ENCODE peak calls at places on chromosome 13, in four cellular contexts. C is H1, O is K562, M is GM12878. S is an unnamed sample.

GRCh38 chr13:42786696-42787095 is 5.3 kb downstream of the FAM216B start:
- DNase-seq in C (no peak), O (no peak), M (no peak), S (no peak)

GRCh38 chr13:66266761-66267160 is 963.4 kb downstream of the PCDH9 start:
- DNase-seq in C (no peak), O (no peak), M (no peak), S (no peak)

GRCh38 chr13:44842158-44842557 is 147.1 kb downstream of the NUFIP1 start:
- DNase-seq in C (no peak), O (no peak), M (no peak), S (no peak)

GRCh38 chr13:39881887-39882286 is 226.4 kb downstream of the COG6 start:
- DNase-seq in C (no peak), O (no peak), M (no peak), S (no peak)

GRCh38 chr13:42970824-42971669 is 21.0 kb downstream of the EPSTI1 start:
- DNase-seq in C (peak; percentile 58), O (peak; percentile 46), M (no peak), S (peak; percentile 53)

GRCh38 chr13:28161370-28161769 is 23.0 kb downstream of the PAN3 start:
- DNase-seq in C (no peak), O (no peak), M (no peak), S (peak; percentile 68)

GRCh38 chr13:85693889-85694511 is 105.2 kb downstream of the SLITRK6 start:
- DNase-seq in C (no peak), O (no peak), M (no peak), S (no peak)

GRCh38 chr13:50192272-50192813 is 177.1 kb downstream of the KCNRG start:
- DNase-seq in C (no peak), O (no peak), M (no peak), S (no peak)

GRCh38 chr13:112747256-112747655 is 57.4 kb downstream of the ATP11A start:
- DNase-seq in C (no peak), O (no peak), M (no peak), S (no peak)

GRCh38 chr13:28717170-28717569 is 1.6 kb downstream of the SLC46A3 start:
- DNase-seq in C (no peak), O (no peak), M (no peak), S (no peak)

GRCh38 chr13:27524981-27525975 is 74.9 kb upstream of the MTIF3 start:
- DNase-seq in C (no peak), O (no peak), M (no peak), S (no peak)

GRCh38 chr13:113791226-113791625 is 32.2 kb downstream of the TMEM255B start:
- DNase-seq in C (no peak), O (no peak), M (no peak), S (no peak)

GRCh38 chr13:28479005-28479404 is 15.9 kb downstream of the FLT1 start:
- DNase-seq in C (no peak), O (no peak), M (no peak), S (no peak)

GRCh38 chr13:45847554-45848224 is 3.9 kb downstream of the SIAH3 start:
- DNase-seq in C (no peak), O (no peak), M (no peak), S (no peak)

GRCh38 chr13:113145911-113146598 is 12.4 kb upstream of the PROZ start:
- DNase-seq in C (no peak), O (no peak), M (no peak), S (no peak)

GRCh38 chr13:22049384-22049783 is 378.5 kb downstream of the FGF9 start:
- DNase-seq in C (no peak), O (no peak), M (no peak), S (no peak)

GRCh38 chr13:66237411-66238062 is 992.6 kb downstream of the PCDH9 start:
- DNase-seq in C (no peak), O (no peak), M (no peak), S (no peak)

GRCh38 chr13:25872871-25873607 is 178.8 kb downstream of the SHISA2 start:
- DNase-seq in C (no peak), O (no peak), M (no peak), S (no peak)

GRCh38 chr13:19567820-19568534 is 6.6 kb upstream of the TPTE2 start:
- DNase-seq in C (no peak), O (no peak), M (peak; percentile 67), S (no peak)

GRCh38 chr13:30364876-30365275 is 57.4 kb upstream of the UBE2L5 start:
- DNase-seq in C (no peak), O (no peak), M (no peak), S (no peak)

DNA sequence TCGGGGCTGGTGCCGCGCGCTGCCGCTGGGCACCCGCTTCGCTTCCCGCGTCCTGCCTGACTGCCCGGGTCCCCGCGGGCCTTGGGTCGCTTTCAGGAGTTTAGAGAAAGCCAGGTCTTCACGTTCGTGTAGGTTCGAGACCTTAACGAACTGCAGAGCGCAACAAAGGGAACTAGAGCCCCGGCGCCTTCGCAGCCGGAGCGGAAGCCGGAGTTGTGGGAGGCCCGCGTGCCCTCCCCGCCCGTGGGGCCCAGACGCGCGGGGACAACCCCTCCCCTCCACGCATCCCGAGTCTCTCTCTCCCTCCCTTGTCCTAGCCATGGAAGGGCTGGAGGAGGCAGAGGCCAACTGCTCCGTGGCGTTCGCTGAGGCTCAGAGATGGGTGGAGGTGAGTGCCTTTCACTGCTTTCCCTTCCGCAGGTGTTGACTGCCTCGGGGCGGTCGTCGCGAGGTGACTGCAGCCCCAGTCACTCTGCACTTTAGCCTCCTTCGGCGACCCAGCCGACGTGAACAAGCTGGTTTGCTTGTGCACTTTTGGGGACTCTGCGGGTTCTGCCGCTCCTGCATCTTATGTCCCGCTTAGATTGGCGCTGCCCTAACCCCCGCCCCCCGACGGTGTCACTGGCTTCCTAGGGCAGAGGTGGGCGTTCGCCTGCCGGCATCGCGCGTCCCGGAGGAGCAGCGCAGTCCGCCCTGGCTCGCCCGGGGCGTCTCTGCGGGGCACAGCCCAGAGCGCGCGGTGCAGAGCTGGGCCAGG is 387 bp downstream of the LMO7 start:
- DNase-seq in C (peak; percentile 76), O (peak; percentile 17), M (no peak), S (peak; percentile 18)
- TF ChIP-seq CBX5 in C (no peak), O (no peak), M (peak; percentile 65), S (no peak)

DNA sequence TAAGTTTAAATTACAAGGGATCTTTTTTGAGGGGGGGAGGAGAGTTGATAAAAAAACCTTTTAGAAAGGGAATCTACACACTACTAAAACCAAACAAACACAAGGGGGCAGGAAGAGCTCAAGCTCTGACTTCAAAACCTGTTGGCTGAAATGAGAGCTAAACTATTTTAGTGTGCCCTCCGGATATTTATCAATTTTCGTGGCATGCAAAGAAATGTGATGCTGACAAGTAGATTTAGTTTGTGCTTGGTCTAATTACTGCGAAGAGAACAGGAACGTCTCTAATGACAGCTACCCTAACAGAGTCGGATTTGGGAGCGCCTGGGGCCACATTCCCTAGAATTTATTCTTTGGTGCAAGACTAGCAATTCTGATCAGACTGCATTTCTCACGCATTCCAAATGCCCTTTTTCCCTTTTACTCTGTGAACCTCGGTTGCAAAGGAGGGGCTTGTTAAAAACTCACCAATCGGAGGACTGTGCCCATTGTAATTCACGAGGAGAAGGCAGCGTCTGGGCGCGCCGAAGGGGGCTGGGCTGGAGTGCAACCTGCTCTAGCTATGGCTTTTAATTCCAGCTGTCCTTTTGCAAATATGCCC is 804 bp upstream of the FREM2 start:
- DNase-seq in C (no peak), O (no peak), M (no peak), S (no peak)
- TF ChIP-seq CBX5 in C (no peak), O (no peak), M (no peak), S (no peak)

GRCh38 chr13:33123066-33123940 is 107.1 kb downstream of the KL start:
- DNase-seq in C (no peak), O (no peak), M (no peak), S (peak; percentile 32)
- TF ChIP-seq CBX5 in C (no peak), O (no peak), M (no peak), S (no peak)

GRCh38 chr13:31749929-31750328 is 10.6 kb downstream of the RXFP2 start:
- DNase-seq in C (no peak), O (no peak), M (no peak), S (no peak)
- TF ChIP-seq CBX5 in C (no peak), O (no peak), M (no peak), S (no peak)

DNA sequence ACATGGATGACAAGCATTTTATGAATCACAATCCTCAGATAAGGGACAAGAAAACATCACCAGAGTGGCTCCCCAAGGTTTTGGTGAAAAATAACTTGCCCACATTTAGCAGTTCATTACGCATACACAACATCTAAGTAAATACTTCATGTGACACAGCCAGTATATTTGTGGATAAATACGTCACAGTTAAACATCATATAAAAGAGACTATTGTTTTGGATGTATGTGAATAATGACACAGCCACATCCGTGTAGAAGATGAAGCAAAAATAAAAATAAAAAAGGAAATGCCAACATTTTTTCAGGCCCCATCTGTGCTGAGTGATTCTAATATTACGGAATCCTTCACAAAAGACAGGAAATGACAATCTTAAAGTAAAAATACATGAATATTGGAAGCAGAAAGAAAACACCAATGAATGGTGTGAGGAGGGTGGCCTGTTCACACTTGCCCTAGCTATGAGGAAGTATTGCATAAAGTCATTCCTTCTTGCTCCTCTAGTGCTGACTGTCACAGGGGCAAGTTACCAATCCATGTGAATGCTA is 457.1 kb downstream of the KLF12 start:
- DNase-seq in C (no peak), O (no peak), M (no peak), S (no peak)
- TF ChIP-seq CBX5 in C (no peak), O (no peak), M (no peak), S (no peak)

GRCh38 chr13:84399320-84400085 is 517.2 kb upstream of the SLITRK1 start:
- DNase-seq in C (no peak), O (no peak), M (no peak), S (peak; percentile 30)

GRCh38 chr13:84405286-84405685 is 523.0 kb upstream of the SLITRK1 start:
- DNase-seq in C (no peak), O (no peak), M (no peak), S (no peak)

DNA sequence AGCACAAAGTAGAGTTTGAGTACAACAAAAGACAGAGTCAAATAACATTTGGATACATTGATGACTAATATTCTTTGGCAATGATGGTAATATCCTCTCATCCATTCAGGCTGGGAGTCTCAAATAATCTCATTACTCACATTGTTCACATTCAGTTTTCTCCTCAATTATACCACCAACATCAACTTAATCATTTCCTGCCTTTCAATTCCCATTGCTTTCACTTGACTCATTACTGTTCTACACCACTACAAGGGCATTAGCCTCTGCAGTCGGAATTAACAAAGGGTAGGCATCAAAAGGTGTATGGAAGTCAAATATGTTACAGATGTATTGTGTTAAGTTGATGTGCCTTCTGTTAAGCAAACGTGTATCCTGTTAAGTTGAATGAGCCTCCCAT is 518.4 kb upstream of the SLITRK1 start:
- DNase-seq in C (no peak), O (no peak), M (no peak), S (no peak)
- TF ChIP-seq CBX5 in C (no peak), O (no peak), M (no peak), S (no peak)

GRCh38 chr13:24265453-24265852 is 43.9 kb upstream of the C1QTNF9 start:
- DNase-seq in C (no peak), O (no peak), M (no peak), S (no peak)

GRCh38 chr13:24261566-24261965 is 47.8 kb upstream of the C1QTNF9 start:
- DNase-seq in C (no peak), O (no peak), M (no peak), S (no peak)

GRCh38 chr13:24267283-24267682 is 42.1 kb upstream of the C1QTNF9 start:
- DNase-seq in C (no peak), O (no peak), M (peak; percentile 30), S (no peak)

GRCh38 chr13:24264976-24265375 is 44.4 kb upstream of the C1QTNF9 start:
- DNase-seq in C (no peak), O (no peak), M (no peak), S (no peak)

GRCh38 chr13:24263652-24264051 is 45.7 kb upstream of the C1QTNF9 start:
- DNase-seq in C (no peak), O (no peak), M (no peak), S (peak; percentile 45)
- TF ChIP-seq CBX5 in C (no peak), O (no peak), M (no peak), S (no peak)

GRCh38 chr13:57787058-57787791 is 155.7 kb downstream of the PCDH17 start:
- DNase-seq in C (no peak), O (no peak), M (no peak), S (no peak)
- TF ChIP-seq CBX5 in C (no peak), O (no peak), M (no peak), S (no peak)

S was measured in HepG2.